ENCODE peak calls at places on chromosomes 11 and 22, in five cellular contexts. X is brain microvascular endothelial cell, Y is HCT116, Q is AG09309, H is tibial nerve. Z is an unnamed sample.

GRCh38 chr22:44622147-44622427 is 79.9 kb upstream of the PRR5 start:
- DNase-seq in X (no peak), Y (no peak), Q (no peak), H (no peak), Z (peak)

GRCh38 chr11:60334005-60334620 is 7.1 kb downstream of the MS4A6E start:
- DNase-seq in X (peak), Y (peak), Q (no peak), H (peak), Z (peak)

GRCh38 chr11:17506942-17507341 is 30.3 kb upstream of the ABCC8 start:
- DNase-seq in X (no peak), Y (no peak), Q (no peak), H (no peak), Z (no peak)

GRCh38 chr11:121536116-121536515 is 83.3 kb upstream of the SORL1-AS1 start:
- DNase-seq in X (no peak), Y (no peak), Q (no peak), H (no peak), Z (no peak)

GRCh38 chr11:44005076-44005800 is 42.5 kb upstream of the ACCSL start:
- DNase-seq in X (no peak), Y (no peak), Q (no peak), H (no peak), Z (no peak)

GRCh38 chr11:102546427-102546826 is 15.9 kb upstream of the MMP7 start:
- DNase-seq in X (peak), Y (no peak), Q (no peak), H (no peak), Z (no peak)

GRCh38 chr11:116499396-116500001 is 273.3 kb downstream of the BUD13 start:
- DNase-seq in X (peak), Y (peak), Q (peak), H (peak), Z (peak)

GRCh38 chr11:1514349-1515061 is 27.9 kb upstream of the MOB2 start:
- DNase-seq in X (no peak), Y (no peak), Q (no peak), H (no peak), Z (no peak)

GRCh38 chr22:20857838-20858614 is 585 bp downstream of the PI4KA start:
- DNase-seq in X (peak), Y (peak), Q (peak), H (peak), Z (peak)

GRCh38 chr11:13782395-13783080 is 114.1 kb downstream of the FAR1 start:
- DNase-seq in X (no peak), Y (no peak), Q (no peak), H (no peak), Z (no peak)

GRCh38 chr11:18012314-18012905 is 437 bp downstream of the SERGEF start:
- DNase-seq in X (no peak), Y (no peak), Q (no peak), H (no peak), Z (no peak)

GRCh38 chr22:31530816-31531180 is 34.5 kb downstream of the SFI1 start:
- DNase-seq in X (no peak), Y (no peak), Q (no peak), H (no peak), Z (no peak)

GRCh38 chr11:13152736-13153541 is 124.7 kb upstream of the BMAL1 start:
- DNase-seq in X (peak), Y (no peak), Q (no peak), H (no peak), Z (no peak)

GRCh38 chr11:106238704-106239360 is 161.4 kb downstream of the AASDHPPT start:
- DNase-seq in X (no peak), Y (no peak), Q (no peak), H (no peak), Z (no peak)

GRCh38 chr11:102007567-102008437 is 39.4 kb upstream of the CFAP300 start:
- DNase-seq in X (no peak), Y (peak), Q (peak), H (no peak), Z (peak)

GRCh38 chr22:38120359-38121110 is 10.1 kb upstream of the BAIAP2L2 start:
- DNase-seq in X (no peak), Y (no peak), Q (no peak), H (no peak), Z (no peak)

GRCh38 chr11:80815752-80816453 is 1375.1 kb upstream of the TENM4 start:
- DNase-seq in X (peak), Y (no peak), Q (no peak), H (no peak), Z (no peak)

GRCh38 chr11:66478823-66479740 is 1.2 kb upstream of the DPP3 start:
- DNase-seq in X (peak), Y (peak), Q (no peak), H (no peak), Z (peak)

GRCh38 chr11:64868904-64869570 is 9.4 kb downstream of the EHD1 start:
- DNase-seq in X (peak), Y (no peak), Q (no peak), H (no peak), Z (no peak)

GRCh38 chr11:72140661-72141060 is 5.1 kb downstream of the FOLR3 start:
- DNase-seq in X (no peak), Y (no peak), Q (no peak), H (no peak), Z (no peak)

DNA sequence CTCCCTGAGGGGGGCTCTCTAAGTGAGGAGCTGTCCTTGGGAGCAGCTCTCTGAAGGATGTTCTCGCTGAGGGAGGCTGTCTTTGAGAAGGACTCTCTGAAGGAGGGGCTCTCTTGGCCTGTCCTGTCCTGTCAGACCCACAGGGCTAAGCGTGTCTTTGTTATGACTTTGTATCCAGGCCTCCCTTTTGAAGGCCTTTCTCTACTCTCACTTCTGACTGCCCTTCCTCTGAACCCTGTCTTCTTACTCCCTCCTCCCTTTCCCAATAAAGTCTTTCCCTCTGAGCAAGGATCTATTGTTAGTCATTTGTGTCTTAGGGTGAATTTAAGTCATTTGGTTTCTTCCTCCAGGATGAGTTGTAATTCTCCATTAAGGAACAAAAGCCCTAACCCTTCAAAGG is 330.1 kb upstream of the PLET1 start:
- DNase-seq in X (no peak), Y (no peak), Q (peak), H (no peak), Z (no peak)
- TF ChIP-seq CTCF in X (no peak), Y (no peak), Q (no peak), H (no peak), Z (no peak)

GRCh38 chr11:62123669-62124185 is at the start of gene INCENP:
- DNase-seq in X (peak), Y (peak), Q (peak), H (peak), Z (peak)

GRCh38 chr11:62124186-62125113 is 639 bp downstream of the INCENP start:
- DNase-seq in X (peak), Y (no peak), Q (no peak), H (no peak), Z (peak)

GRCh38 chr11:62125316-62125715 is 1.5 kb downstream of the INCENP start:
- DNase-seq in X (no peak), Y (no peak), Q (no peak), H (no peak), Z (no peak)

GRCh38 chr11:62127426-62127825 is 3.6 kb downstream of the INCENP start:
- DNase-seq in X (no peak), Y (no peak), Q (no peak), H (no peak), Z (no peak)

GRCh38 chr11:62125881-62126280 is 2.1 kb downstream of the INCENP start:
- DNase-seq in X (no peak), Y (no peak), Q (no peak), H (no peak), Z (no peak)
- H3K4me3 ChIP-seq in X (no peak), Y (no peak), Q (no peak), H (no peak), Z (peak)

DNA sequence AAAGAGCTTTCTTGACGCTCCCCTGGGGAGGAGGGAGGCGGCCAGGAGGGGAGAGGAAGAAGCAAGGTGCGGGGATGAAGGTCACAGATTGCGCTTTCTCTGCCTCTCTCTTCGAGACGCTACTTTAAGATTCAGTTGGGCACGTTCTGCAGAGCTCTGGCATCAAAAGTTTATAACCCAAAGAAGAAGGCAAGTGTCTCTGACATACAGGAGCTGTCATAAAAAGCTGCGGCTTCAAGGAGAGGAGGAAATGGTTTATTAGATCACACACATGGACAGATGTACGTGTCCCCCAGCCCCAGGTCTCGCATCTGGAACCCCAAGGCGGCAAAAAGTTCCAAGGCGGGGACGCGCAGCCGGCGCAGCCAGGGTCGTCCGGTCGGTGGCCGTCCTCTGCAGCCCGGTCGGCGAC is 589.0 kb downstream of the OPCML start:
- DNase-seq in X (no peak), Y (no peak), Q (no peak), H (no peak), Z (no peak)
- TF ChIP-seq CTCF in X (no peak), Y (no peak), Q (no peak), H (no peak), Z (no peak)

GRCh38 chr11:130220311-130221030 is 60.9 kb downstream of the ST14 start:
- DNase-seq in X (no peak), Y (no peak), Q (no peak), H (no peak), Z (no peak)
- H3K4me3 ChIP-seq in X (no peak), Y (no peak), Q (no peak), H (no peak), Z (no peak)

DNA sequence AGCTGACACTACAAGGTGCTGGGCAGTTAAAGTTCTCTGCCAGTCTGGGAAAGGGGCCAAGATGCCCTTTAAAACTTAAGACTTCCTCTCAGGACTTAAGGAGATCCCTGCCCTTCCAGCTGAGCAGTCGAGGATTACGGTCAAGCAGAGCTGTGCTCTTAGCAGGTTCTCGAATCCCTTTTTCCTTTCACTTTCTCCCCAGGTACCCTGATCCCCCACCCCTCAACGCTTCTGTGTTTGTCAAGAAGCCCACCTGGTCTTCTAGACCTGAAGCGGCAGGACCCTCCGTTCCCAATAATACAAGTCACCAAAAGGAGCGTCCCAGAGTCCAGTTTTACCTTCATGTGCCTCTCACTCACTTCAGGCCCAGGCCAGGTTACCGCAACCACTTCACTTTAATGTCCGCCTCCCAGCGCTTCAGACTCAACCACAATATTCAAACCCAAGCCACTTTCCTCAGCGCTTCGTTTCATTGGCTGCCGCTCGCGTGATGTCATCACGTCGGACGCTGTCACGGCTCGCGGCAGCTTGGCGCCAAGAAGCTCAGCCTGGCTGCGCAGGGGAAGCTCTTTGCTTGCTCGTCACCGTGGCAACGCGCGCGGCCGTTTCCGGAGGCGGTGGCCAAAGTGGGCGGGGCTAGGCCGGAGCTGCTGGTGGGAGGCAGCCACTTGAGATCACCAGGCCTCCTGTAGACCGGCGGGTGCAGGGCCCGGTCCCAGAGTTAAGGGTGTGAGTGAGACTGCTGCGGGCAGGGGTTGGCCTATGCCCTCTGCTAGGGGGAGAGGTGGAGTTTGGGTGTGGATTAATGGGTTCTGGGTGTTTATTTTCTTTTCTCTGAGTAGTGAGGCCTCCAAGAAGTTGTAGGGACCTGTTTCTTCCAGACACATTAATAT is at the start of the genes KIF18A and METTL15:
- DNase-seq in X (peak), Y (peak), Q (peak), H (peak), Z (peak)
- TF ChIP-seq CTCF in X (no peak), Y (no peak), Q (no peak), H (peak), Z (peak)

Z was measured in LNCaP clone FGC.